ENCODE peak calls at places on chromosomes 4 and X, in eight cellular contexts. S, C, Z, L, T, V, N and O are unnamed samples.

GRCh38 chr4:173167793-173168395 is 717 bp upstream of the GALNT7 start:
- DNase-seq in S (peak; percentile 28), C (no peak), Z (peak; percentile 19), L (peak; percentile 37), T (peak; percentile 40), V (no peak), N (no peak), O (no peak)

GRCh38 chr4:151417766-151418376 is 8.9 kb downstream of the FHIP1A start:
- DNase-seq in S (no peak), C (peak; percentile 7), Z (no peak), L (no peak), T (no peak), V (no peak), N (no peak), O (no peak)

GRCh38 chr4:17168571-17168970 is 270.1 kb upstream of the LDB2 start:
- DNase-seq in S (no peak), C (peak; percentile 44), Z (no peak), L (no peak), T (no peak), V (no peak), N (no peak), O (peak; percentile 56)

GRCh38 chr4:167290684-167291083 is 56.4 kb upstream of the SPOCK3 start:
- DNase-seq in S (no peak), C (no peak), Z (peak; percentile 0), L (no peak), T (no peak), V (no peak), N (no peak), O (peak; percentile 26)

GRCh38 chrX:10628906-10629305 is 8.5 kb upstream of the MID1 start:
- DNase-seq in S (no peak), C (peak; percentile 19), Z (no peak), L (no peak), T (no peak), V (no peak), N (no peak), O (no peak)

GRCh38 chr4:20085156-20085555 is 166.5 kb upstream of the SLIT2 start:
- DNase-seq in S (no peak), C (peak; percentile 3), Z (no peak), L (no peak), T (no peak), V (no peak), N (no peak), O (no peak)

GRCh38 chr4:8328866-8329559 is 59.5 kb downstream of the HTRA3 start:
- DNase-seq in S (no peak), C (no peak), Z (no peak), L (no peak), T (no peak), V (no peak), N (no peak), O (no peak)

GRCh38 chr4:105453550-105454201 is 20.2 kb downstream of the PPA2 start:
- DNase-seq in S (no peak), C (no peak), Z (no peak), L (no peak), T (no peak), V (no peak), N (no peak), O (no peak)

GRCh38 chr4:105304085-105304484 is 157.4 kb downstream of the TET2 start:
- DNase-seq in S (no peak), C (no peak), Z (no peak), L (no peak), T (no peak), V (no peak), N (no peak), O (no peak)